ENCODE peak calls at places on chromosomes 2 and 18, in six cellular contexts. G is stimulated activated CD4-positive, alpha-beta T cell treated with anti-CD3 and anti-CD28 coated beads, Interleukin-12 subunit alpha, Interleukin-12 subunit beta, amount 100 ng/mL, for 48 hours; Y is A549; Q is neuronal stem cell; B is kidney tubule cell; R is HAP-1. L is an unnamed sample.

GRCh38 chr2:239202343-239202742 is 198.5 kb downstream of the HDAC4 start:
- DNase-seq in G (no peak), Y (no peak), Q (no peak), B (no peak), R (no peak), L (no peak)

GRCh38 chr2:85178154-85178553 is 45.0 kb downstream of the TCF7L1 start:
- DNase-seq in G (no peak), Y (no peak), Q (no peak), B (no peak), R (no peak), L (no peak)

GRCh38 chr2:132465917-132466316 is 49.3 kb downstream of the GPR39 start:
- DNase-seq in G (no peak), Y (no peak), Q (no peak), B (peak), R (no peak), L (no peak)

GRCh38 chr2:63424329-63425078 is 163.8 kb downstream of the WDPCP start:
- DNase-seq in G (no peak), Y (peak), Q (no peak), B (peak), R (peak), L (no peak)

GRCh38 chr2:241018051-241018891 is 19.9 kb downstream of the SNED1 start:
- DNase-seq in G (no peak), Y (no peak), Q (no peak), B (no peak), R (peak), L (no peak)

GRCh38 chr18:59455728-59456276 is 96.7 kb upstream of the LMAN1 start:
- DNase-seq in G (no peak), Y (no peak), Q (no peak), B (no peak), R (peak), L (no peak)

GRCh38 chr2:101208830-101209229 is 43.9 kb upstream of the CNOT11 start:
- DNase-seq in G (no peak), Y (no peak), Q (no peak), B (no peak), R (no peak), L (no peak)

GRCh38 chr18:60534539-60534938 is 162.0 kb upstream of the MC4R start:
- DNase-seq in G (no peak), Y (no peak), Q (no peak), B (peak), R (no peak), L (no peak)

GRCh38 chr2:43032248-43032893 is 194.0 kb downstream of the ZFP36L2 start:
- DNase-seq in G (no peak), Y (peak), Q (no peak), B (peak), R (no peak), L (no peak)

GRCh38 chr18:77055429-77056310 is 76.9 kb downstream of the MBP start:
- DNase-seq in G (no peak), Y (no peak), Q (no peak), B (peak), R (no peak), L (no peak)

GRCh38 chr2:224513991-224514390 is 71.2 kb downstream of the CUL3 start:
- DNase-seq in G (no peak), Y (no peak), Q (no peak), B (no peak), R (no peak), L (no peak)

GRCh38 chr18:50870138-50870845 is 8.6 kb upstream of the ME2 start:
- DNase-seq in G (no peak), Y (peak), Q (no peak), B (peak), R (no peak), L (no peak)

GRCh38 chr2:23651187-23651983 is 266.4 kb downstream of the KLHL29 start:
- DNase-seq in G (no peak), Y (peak), Q (no peak), B (peak), R (no peak), L (no peak)

GRCh38 chr2:8743261-8743660 is 61.4 kb downstream of the ID2 start:
- DNase-seq in G (no peak), Y (no peak), Q (no peak), B (peak), R (no peak), L (no peak)

GRCh38 chr2:43708178-43708577 is 31.9 kb upstream of the C1GALT1C1L start:
- DNase-seq in G (no peak), Y (no peak), Q (no peak), B (no peak), R (no peak), L (no peak)

GRCh38 chr2:46187112-46187618 is 110.0 kb upstream of the EPAS1 start:
- DNase-seq in G (no peak), Y (no peak), Q (no peak), B (no peak), R (peak), L (no peak)

GRCh38 chr2:128232965-128233789 is 85.5 kb downstream of the HS6ST1 start:
- DNase-seq in G (peak), Y (peak), Q (peak), B (peak), R (peak), L (peak)

GRCh38 chr18:32289480-32290075 is 99.7 kb downstream of the MEP1B start:
- DNase-seq in G (no peak), Y (peak), Q (peak), B (peak), R (peak), L (peak)

GRCh38 chr18:79926715-79927596 is 24.5 kb downstream of the SLC66A2 start:
- DNase-seq in G (no peak), Y (no peak), Q (no peak), B (no peak), R (peak), L (no peak)

L was measured in NCI-H2227 treated with DMSO at 0.1 percent for 48 hours.